ENCODE peak calls at places on chromosome 10, in seven cellular contexts. U is NCI-H1105 treated with DMSO at 0.1 percent for 48 hours; R is left lobe of liver; I is foreskin keratinocyte; N is right lobe of liver; H is small intestine; A is stimulated activated CD4-positive, alpha-beta T cell treated with anti-CD3 and anti-CD28 coated beads, Interleukin-1b, Interleukin-23, amount 100 ng/mL, for 24 hours. V is an unnamed sample.

GRCh38 chr10:99304857-99305220 is 24.3 kb upstream of the CNNM1 start:
- DNase-seq in N (no peak), R (no peak), U (no peak), I (no peak), H (no peak), A (no peak), V (no peak)

GRCh38 chr10:75959209-75959608 is 527.8 kb downstream of the LRMDA start:
- DNase-seq in H (no peak), R (no peak), U (no peak), N (no peak), A (no peak), I (peak), V (no peak)

GRCh38 chr10:114304566-114305421 is 65.7 kb downstream of the VWA2 start:
- DNase-seq in I (no peak), N (peak), H (peak), U (peak), R (no peak), A (peak), V (no peak)

GRCh38 chr10:113987805-113988204 is 55.9 kb upstream of the ADRB1 start:
- DNase-seq in H (no peak), I (no peak), R (no peak), A (no peak), U (no peak), N (peak), V (no peak)

GRCh38 chr10:5504146-5505072 is 5.0 kb upstream of the CALML5 start:
- DNase-seq in I (no peak), U (peak), H (peak), A (no peak), N (no peak), R (no peak), V (no peak)

GRCh38 chr10:100793055-100793454 is 47.7 kb downstream of the PAX2 start:
- DNase-seq in U (no peak), A (no peak), N (no peak), I (no peak), R (no peak), H (no peak), V (no peak)

GRCh38 chr10:103839867-103840746 is 15.3 kb downstream of the SH3PXD2A start:
- DNase-seq in I (no peak), A (no peak), U (peak), H (peak), R (no peak), N (no peak), V (no peak)

GRCh38 chr10:58268454-58268945 is 462 bp upstream of the CISD1 start:
- DNase-seq in A (no peak), I (no peak), R (no peak), N (no peak), U (no peak), H (no peak), V (no peak)

GRCh38 chr10:103720964-103721335 is 134.4 kb downstream of the SH3PXD2A start:
- DNase-seq in N (no peak), U (no peak), H (no peak), A (no peak), I (no peak), R (no peak), V (no peak)

GRCh38 chr10:85545874-85546273 is 820.7 kb downstream of the GRID1 start:
- DNase-seq in H (no peak), U (no peak), R (no peak), A (no peak), I (no peak), N (no peak), V (no peak)

GRCh38 chr10:124211921-124212320 is 118.5 kb upstream of the CHST15 start:
- DNase-seq in I (peak), H (no peak), N (no peak), R (no peak), U (no peak), A (no peak), V (no peak)

GRCh38 chr10:70381491-70382421 is 669 bp downstream of the LRRC20 start:
- DNase-seq in U (peak), H (peak), A (peak), R (peak), N (peak), I (no peak), V (no peak)

GRCh38 chr10:12717981-12718707 is 283.4 kb downstream of the CCDC3 start:
- DNase-seq in N (no peak), A (no peak), R (no peak), I (no peak), U (no peak), H (no peak), V (no peak)

GRCh38 chr10:69866688-69867461 is 65.2 kb downstream of the COL13A1 start:
- DNase-seq in U (no peak), A (no peak), N (no peak), R (no peak), H (peak), I (no peak), V (no peak)

GRCh38 chr10:60521974-60522405 is 132.3 kb upstream of the ANK3 start:
- DNase-seq in R (no peak), I (peak), H (no peak), A (no peak), U (peak), N (no peak), V (no peak)

GRCh38 chr10:62937674-62938073 is 121.5 kb upstream of the EGR2 start:
- DNase-seq in A (no peak), U (no peak), H (no peak), R (no peak), N (no peak), I (no peak), V (no peak)

GRCh38 chr10:30861217-30861616 is 170.4 kb downstream of the ZNF438 start:
- DNase-seq in H (no peak), A (no peak), I (no peak), U (no peak), R (no peak), N (no peak), V (no peak)

GRCh38 chr10:73584737-73585136 is 6.4 kb downstream of the USP54 start:
- DNase-seq in R (no peak), U (no peak), H (no peak), N (no peak), A (no peak), I (no peak), V (no peak)

V was measured in type B pancreatic cell.